ENCODE peak calls at places on chromosomes 3 and 15, in six cellular contexts. P is GOT3; T is NCI-H1092; Y is Jurkat, Clone E6-1; U is small intestine; K is nephron progenitor cell. R is an unnamed sample.

GRCh38 chr15:100694381-100695012 is 92.1 kb downstream of the ASB7 start:
- DNase-seq in P (no peak), T (no peak), Y (no peak), U (no peak), K (no peak), R (no peak)

GRCh38 chr3:71064976-71065763 is 518.4 kb downstream of the FOXP1 start:
- DNase-seq in P (no peak), T (peak), Y (no peak), U (peak), K (peak), R (peak)

GRCh38 chr3:177824841-177825240 is 627.6 kb upstream of the TBL1XR1 start:
- DNase-seq in P (no peak), T (no peak), Y (no peak), U (no peak), K (no peak), R (no peak)

GRCh38 chr15:77163806-77164384 is 93.0 kb upstream of the TSPAN3 start:
- DNase-seq in P (no peak), T (no peak), Y (peak), U (no peak), K (no peak), R (no peak)

GRCh38 chr15:79418693-79419279 is 13.3 kb upstream of the MINAR1 start:
- DNase-seq in P (no peak), T (no peak), Y (no peak), U (no peak), K (no peak), R (no peak)

GRCh38 chr3:55565516-55565915 is 78.4 kb upstream of the WNT5A start:
- DNase-seq in P (no peak), T (no peak), Y (no peak), U (no peak), K (no peak), R (no peak)

GRCh38 chr3:170717410-170718402 is 131.8 kb upstream of the SLC7A14 start:
- DNase-seq in P (no peak), T (no peak), Y (no peak), U (peak), K (no peak), R (peak)

GRCh38 chr15:81760686-81761085 is 285.1 kb downstream of the MEX3B start:
- DNase-seq in P (no peak), T (no peak), Y (no peak), U (no peak), K (no peak), R (no peak)

GRCh38 chr15:101266034-101266433 is 11.3 kb downstream of the SELENOS start:
- DNase-seq in P (no peak), T (no peak), Y (no peak), U (no peak), K (no peak), R (peak)

GRCh38 chr3:106809633-106810460 is 567.4 kb upstream of the CCDC54 start:
- DNase-seq in P (no peak), T (no peak), Y (no peak), U (no peak), K (no peak), R (peak)

GRCh38 chr15:29570121-29570930 is 251.9 kb downstream of the TJP1 start:
- DNase-seq in P (no peak), T (no peak), Y (no peak), U (peak), K (peak), R (peak)

GRCh38 chr15:49606594-49606993 is 14.0 kb downstream of the FAM227B start:
- DNase-seq in P (no peak), T (no peak), Y (no peak), U (no peak), K (no peak), R (no peak)

GRCh38 chr3:37934631-37935289 is 55.8 kb upstream of the VILL start:
- DNase-seq in P (no peak), T (no peak), Y (no peak), U (no peak), K (no peak), R (peak)

GRCh38 chr15:80934761-80935221 is 54.8 kb downstream of the MESD start:
- DNase-seq in P (peak), T (no peak), Y (no peak), U (no peak), K (peak), R (peak)

GRCh38 chr15:81270781-81271491 is 53.0 kb downstream of the STARD5 start:
- DNase-seq in P (no peak), T (no peak), Y (no peak), U (no peak), K (no peak), R (peak)

GRCh38 chr3:41683666-41684350 is 278.1 kb downstream of the ULK4 start:
- DNase-seq in P (no peak), T (no peak), Y (no peak), U (peak), K (no peak), R (peak)

GRCh38 chr3:9681723-9682081 is 21.9 kb upstream of the CPNE9 start:
- DNase-seq in P (no peak), T (no peak), Y (no peak), U (peak), K (no peak), R (no peak)

GRCh38 chr15:98776607-98777281 is 128.4 kb downstream of the IGF1R start:
- DNase-seq in P (no peak), T (no peak), Y (peak), U (no peak), K (peak), R (peak)

GRCh38 chr15:40695469-40695910 is 516 bp downstream of the RAD51 start:
- DNase-seq in P (no peak), T (no peak), Y (no peak), U (peak), K (no peak), R (peak)

GRCh38 chr3:112454098-112454884 is 45.0 kb downstream of the BTLA start:
- DNase-seq in P (no peak), T (no peak), Y (no peak), U (no peak), K (no peak), R (no peak)

GRCh38 chr15:96409231-96410138 is 79.0 kb downstream of the NR2F2 start:
- DNase-seq in P (no peak), T (no peak), Y (no peak), U (peak), K (peak), R (peak)

GRCh38 chr15:85142324-85142723 is 160.7 kb downstream of the PDE8A start:
- DNase-seq in P (no peak), T (no peak), Y (no peak), U (peak), K (no peak), R (peak)

GRCh38 chr15:63503739-63504246 is 600 bp upstream of the USP3 start:
- DNase-seq in P (no peak), T (no peak), Y (peak), U (peak), K (peak), R (peak)

GRCh38 chr3:16789344-16790100 is 95.2 kb upstream of the PLCL2 start:
- DNase-seq in P (no peak), T (no peak), Y (no peak), U (no peak), K (no peak), R (no peak)

R was measured in GM23248.